ENCODE peak calls at places on chromosomes 5 and 9, in ten cellular contexts. I, R, W, J, Q, V, G, Y, P and T are unnamed samples.
A peak's percentile ranks its signal among the peaks of the same experiment; 100 is the strongest.

GRCh38 chr9:12289711-12290110 is 403.5 kb upstream of the TYRP1 start:
- DNase-seq in I (no peak), R (no peak), W (no peak), J (no peak), Q (no peak), V (no peak), G (no peak), Y (no peak), P (no peak), T (no peak)

GRCh38 chr5:176609724-176610429 is at the start of gene GPRIN1:
- DNase-seq in I (no peak), R (no peak), W (peak; percentile 58), J (peak; percentile 47), Q (peak; percentile 77), V (peak; percentile 80), G (peak; percentile 81), Y (no peak), P (no peak), T (no peak)

GRCh38 chr9:13274901-13275641 is 4.4 kb downstream of the MPDZ start:
- DNase-seq in I (no peak), R (peak; percentile 67), W (no peak), J (no peak), Q (no peak), V (no peak), G (no peak), Y (no peak), P (no peak), T (peak; percentile 65)

GRCh38 chr5:89755024-89755423 is 654.5 kb downstream of the CETN3 start:
- DNase-seq in I (no peak), R (no peak), W (no peak), J (no peak), Q (no peak), V (no peak), G (no peak), Y (no peak), P (no peak), T (no peak)

GRCh38 chr9:87075537-87075936 is 128.2 kb upstream of the GAS1 start:
- DNase-seq in I (no peak), R (no peak), W (no peak), J (no peak), Q (no peak), V (no peak), G (no peak), Y (no peak), P (no peak), T (no peak)

GRCh38 chr9:127918201-127919107 is 1.6 kb upstream of the ST6GALNAC4 start:
- DNase-seq in I (peak; percentile 68), R (no peak), W (no peak), J (no peak), Q (peak; percentile 39), V (no peak), G (no peak), Y (no peak), P (no peak), T (no peak)

GRCh38 chr5:76608833-76609232 is 14.4 kb downstream of the F2RL2 start:
- DNase-seq in I (no peak), R (peak; percentile 58), W (no peak), J (no peak), Q (peak; percentile 23), V (no peak), G (no peak), Y (no peak), P (peak; percentile 79), T (no peak)

GRCh38 chr9:82242285-82242963 is 253.9 kb downstream of the SPATA31D1 start:
- DNase-seq in I (no peak), R (no peak), W (no peak), J (no peak), Q (no peak), V (no peak), G (no peak), Y (no peak), P (no peak), T (no peak)

GRCh38 chr9:121778252-121779225 is 127.1 kb downstream of the DAB2IP start:
- DNase-seq in I (no peak), R (no peak), W (peak; percentile 15), J (no peak), Q (no peak), V (no peak), G (no peak), Y (no peak), P (no peak), T (peak; percentile 47)

GRCh38 chr5:1315018-1315708 is 20.3 kb upstream of the TERT start:
- DNase-seq in I (no peak), R (no peak), W (no peak), J (no peak), Q (no peak), V (no peak), G (no peak), Y (no peak), P (no peak), T (no peak)

GRCh38 chr9:34562136-34562745 is 27.3 kb downstream of the CNTFR start:
- DNase-seq in I (no peak), R (no peak), W (no peak), J (peak; percentile 20), Q (peak; percentile 38), V (no peak), G (no peak), Y (no peak), P (no peak), T (no peak)
- TF ChIP-seq CTCF in I (no peak), R (peak; percentile 77), W (peak; percentile 23), J (peak; percentile 33), Q (peak; percentile 71), V (peak; percentile 60), G (peak; percentile 91), Y (no peak), P (peak; percentile 54), T (peak; percentile 80)

GRCh38 chr5:43066799-43067741 is 27.0 kb upstream of the ANXA2R start:
- DNase-seq in I (peak; percentile 91), R (peak; percentile 84), W (peak; percentile 91), J (peak; percentile 89), Q (peak; percentile 96), V (no peak), G (peak; percentile 82), Y (peak; percentile 93), P (peak; percentile 79), T (peak; percentile 91)
- TF ChIP-seq CTCF in I (no peak), R (no peak), W (no peak), J (no peak), Q (no peak), V (no peak), G (no peak), Y (no peak), P (no peak), T (no peak)

GRCh38 chr5:15717002-15717401 is 217.0 kb downstream of the FBXL7 start:
- DNase-seq in I (no peak), R (peak; percentile 24), W (no peak), J (no peak), Q (no peak), V (no peak), G (no peak), Y (no peak), P (no peak), T (no peak)

GRCh38 chr5:15719784-15720183 is 219.8 kb downstream of the FBXL7 start:
- DNase-seq in I (no peak), R (no peak), W (no peak), J (no peak), Q (no peak), V (no peak), G (no peak), Y (no peak), P (no peak), T (no peak)

GRCh38 chr5:15720515-15720914 is 220.5 kb downstream of the FBXL7 start:
- DNase-seq in I (no peak), R (no peak), W (no peak), J (no peak), Q (no peak), V (no peak), G (no peak), Y (no peak), P (no peak), T (no peak)

GRCh38 chr5:15715966-15716365 is 216.0 kb downstream of the FBXL7 start:
- DNase-seq in I (no peak), R (no peak), W (no peak), J (no peak), Q (no peak), V (peak; percentile 18), G (no peak), Y (no peak), P (no peak), T (no peak)

GRCh38 chr5:15718411-15719178 is 218.6 kb downstream of the FBXL7 start:
- DNase-seq in I (no peak), R (no peak), W (no peak), J (no peak), Q (no peak), V (no peak), G (no peak), Y (no peak), P (no peak), T (no peak)
- TF ChIP-seq CTCF in I (no peak), R (no peak), W (no peak), J (no peak), Q (no peak), V (no peak), G (no peak), Y (no peak), P (no peak), T (no peak)

GRCh38 chr9:134858051-134858841 is 22.4 kb upstream of the FCN2 start:
- DNase-seq in I (no peak), R (no peak), W (no peak), J (no peak), Q (peak; percentile 85), V (no peak), G (no peak), Y (no peak), P (no peak), T (peak; percentile 40)
- TF ChIP-seq CTCF in I (no peak), R (peak; percentile 4), W (no peak), J (no peak), Q (peak; percentile 50), V (no peak), G (no peak), Y (no peak), P (peak; percentile 5), T (peak; percentile 12)